ENCODE peak calls at places on chromosomes 4 and X, in nine cellular contexts. Z is Karpas-422, O is PC-3, A is mammary epithelial cell, G is left ventricle myocardium inferior, Q is sigmoid colon, L is H9, K is neuronal stem cell, N is heart left ventricle. D is an unnamed sample.

GRCh38 chr4:38094419-38094818 is 134.2 kb downstream of the PTTG2 start:
- DNase-seq in Q (no peak), L (peak; percentile 40), O (no peak), Z (no peak), N (no peak), G (no peak), K (no peak), A (no peak), D (peak; percentile 38)

GRCh38 chrX:20067709-20068315 is 48.9 kb downstream of the MAP7D2 start:
- DNase-seq in G (peak; percentile 72), N (peak; percentile 77), Z (peak; percentile 80), O (peak; percentile 74), A (peak; percentile 83), K (peak; percentile 9), Q (peak; percentile 89), L (no peak), D (peak; percentile 1)

GRCh38 chr4:185710487-185710995 is 101.5 kb downstream of the SORBS2 start:
- DNase-seq in N (no peak), K (no peak), G (no peak), Z (no peak), Q (no peak), O (peak; percentile 58), L (no peak), A (peak; percentile 93), D (no peak)

GRCh38 chr4:52982246-52982950 is 120.3 kb downstream of the RASL11B start:
- DNase-seq in N (no peak), K (peak; percentile 24), Q (no peak), G (no peak), A (peak; percentile 36), O (peak; percentile 66), Z (peak; percentile 53), L (no peak), D (peak; percentile 66)

GRCh38 chr4:77994194-77994721 is 62.9 kb upstream of the FRAS1 start:
- DNase-seq in L (peak; percentile 78), N (no peak), Q (no peak), K (peak; percentile 67), A (peak; percentile 47), G (no peak), Z (peak; percentile 72), O (peak; percentile 67), D (peak; percentile 96)

GRCh38 chr4:185665655-185666054 is 130.3 kb upstream of the PDLIM3 start:
- DNase-seq in K (no peak), L (no peak), Z (no peak), N (no peak), G (no peak), O (peak; percentile 26), A (no peak), Q (no peak), D (no peak)

GRCh38 chr4:145871209-145871608 is 67.4 kb downstream of the ZNF827 start:
- DNase-seq in G (no peak), Q (no peak), A (no peak), K (no peak), N (no peak), O (no peak), L (no peak), Z (no peak), D (no peak)

GRCh38 chr4:25568788-25569231 is 86.8 kb upstream of the SLC34A2 start:
- DNase-seq in A (no peak), O (no peak), Q (no peak), G (no peak), K (no peak), N (no peak), L (no peak), Z (no peak), D (no peak)

GRCh38 chr4:87559090-87559837 is 30.1 kb upstream of the SPARCL1 start:
- DNase-seq in A (no peak), Q (no peak), G (no peak), Z (peak; percentile 67), L (peak; percentile 58), N (no peak), K (peak; percentile 14), O (peak; percentile 20), D (peak; percentile 68)

GRCh38 chrX:41686788-41687187 is 2.0 kb upstream of the GPR34 start:
- DNase-seq in Q (no peak), G (no peak), L (no peak), N (no peak), A (no peak), O (no peak), Z (no peak), K (no peak), D (no peak)

GRCh38 chrX:101407167-101407747 is 468 bp downstream of the GLA start:
- DNase-seq in G (no peak), K (no peak), N (no peak), Z (peak; percentile 66), O (no peak), L (no peak), A (no peak), Q (no peak), D (no peak)

GRCh38 chrX:133580630-133581029 is 165.3 kb upstream of the GPC4 start:
- DNase-seq in G (no peak), A (no peak), Q (no peak), Z (no peak), O (peak; percentile 38), N (no peak), K (no peak), L (no peak), D (no peak)

GRCh38 chr4:156949373-156949814 is 22.2 kb downstream of the PDGFC start:
- DNase-seq in N (no peak), G (no peak), K (no peak), Z (no peak), L (no peak), A (peak; percentile 86), Q (no peak), O (peak; percentile 88), D (no peak)

GRCh38 chr4:156948133-156948532 is 23.5 kb downstream of the PDGFC start:
- DNase-seq in Q (no peak), N (no peak), K (no peak), A (no peak), O (no peak), Z (no peak), G (no peak), L (no peak), D (no peak)

GRCh38 chr4:156945532-156945931 is 26.1 kb downstream of the PDGFC start:
- DNase-seq in L (no peak), K (no peak), Q (no peak), O (peak; percentile 52), Z (no peak), A (peak; percentile 72), G (no peak), N (no peak), D (no peak)

GRCh38 chr4:156948738-156949137 is 22.9 kb downstream of the PDGFC start:
- DNase-seq in N (no peak), Z (no peak), A (no peak), G (no peak), K (no peak), O (no peak), L (no peak), Q (no peak), D (no peak)

DNA sequence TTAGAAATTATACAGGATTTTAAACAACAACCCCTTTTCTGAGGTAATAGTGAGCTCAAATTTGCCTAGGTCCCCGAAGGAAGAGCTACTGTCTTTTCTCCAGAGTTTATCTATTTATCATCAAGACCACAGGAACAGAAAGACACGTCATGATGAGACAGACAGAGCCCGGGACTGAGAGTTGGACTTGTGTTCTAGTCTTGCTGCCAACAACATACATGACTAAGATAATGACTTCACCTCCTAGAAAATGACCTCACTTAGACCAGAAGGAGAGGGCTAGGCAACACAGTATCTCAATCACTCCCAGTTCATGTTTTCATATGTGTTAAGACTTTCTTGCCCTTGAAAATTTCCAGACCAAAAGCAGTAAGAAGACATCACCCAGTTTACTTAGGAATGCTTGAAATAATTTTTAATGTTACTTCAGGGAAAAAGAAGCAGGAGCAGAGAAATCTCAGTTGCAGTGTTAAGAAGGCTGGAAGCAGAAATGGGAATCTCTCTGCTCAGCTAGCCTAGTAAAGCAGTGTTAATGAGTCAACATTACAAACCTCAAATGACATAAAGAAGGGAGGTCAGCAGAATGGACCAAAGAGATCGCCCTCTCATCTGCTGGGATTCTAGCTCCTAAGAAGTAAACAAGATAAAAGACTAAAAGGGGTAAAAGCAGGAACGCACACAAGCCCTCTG is 24.9 kb downstream of the PDGFC start:
- DNase-seq in G (no peak), O (peak; percentile 94), L (no peak), Q (peak; percentile 79), K (no peak), A (peak; percentile 98), N (no peak), Z (no peak), D (no peak)
- H3K4me1 ChIP-seq in G (peaks cover 94% of the 10 kb centered on the region), O (peaks cover 91% of the 10 kb centered on the region), L (no peaks in the 10 kb centered on the region), Q (peaks cover 95% of the 10 kb centered on the region), K (peaks cover 2% of the 10 kb centered on the region), A (peaks cover 48% of the 10 kb centered on the region), N (peaks cover 45% of the 10 kb centered on the region), Z (no peaks in the 10 kb centered on the region), D (peaks cover 6% of the 10 kb centered on the region)

GRCh38 chr4:153542835-153543234 is 76.7 kb downstream of the TMEM131L start:
- DNase-seq in G (no peak), Q (no peak), Z (peak; percentile 66), N (no peak), K (no peak), A (no peak), L (no peak), O (no peak), D (peak; percentile 67)
- H3K4me1 ChIP-seq in G (peaks cover 62% of the 10 kb centered on the region), Q (peaks cover 16% of the 10 kb centered on the region), Z (no peaks in the 10 kb centered on the region), N (peaks cover 44% of the 10 kb centered on the region), K (peaks cover 4% of the 10 kb centered on the region), A (peaks cover 18% of the 10 kb centered on the region), L (peaks cover 4% of the 10 kb centered on the region), O (no peaks in the 10 kb centered on the region), D (peaks cover 20% of the 10 kb centered on the region)

DNA sequence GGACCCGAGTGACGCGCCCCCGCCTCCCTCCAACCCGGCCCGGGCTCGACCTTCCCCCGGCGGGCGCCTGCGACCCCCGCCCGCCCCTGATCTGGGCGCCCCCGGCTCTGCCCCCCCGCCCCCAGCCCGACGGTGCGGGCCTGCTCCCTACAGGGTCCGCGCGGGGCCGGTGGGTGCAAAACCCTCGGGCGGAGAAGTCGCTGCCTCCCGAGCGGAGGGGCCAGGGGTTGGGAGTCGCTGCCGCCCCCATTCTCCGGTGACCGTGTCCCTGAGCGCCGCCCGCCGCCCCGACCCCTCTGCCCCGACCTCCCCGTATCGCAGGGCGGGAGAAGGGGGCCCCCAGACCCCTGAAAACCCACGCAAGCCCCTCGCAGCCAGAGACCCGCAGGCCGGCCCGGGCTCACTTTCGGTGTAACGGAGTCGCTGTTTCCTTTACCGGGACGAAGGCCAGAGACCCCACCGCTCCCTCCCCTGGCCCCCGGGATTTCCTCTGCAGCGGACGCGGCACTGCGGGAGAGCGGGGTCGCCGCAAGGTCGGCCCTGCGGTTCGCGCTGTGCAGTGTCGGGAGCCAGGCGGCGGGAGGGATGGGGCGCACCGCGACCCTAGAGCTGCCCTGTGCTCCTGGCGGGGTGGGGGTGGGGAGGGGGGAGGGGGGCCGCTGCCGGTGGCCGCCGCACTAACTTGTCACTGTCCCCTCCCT is 729 bp upstream of the CPLX1 start:
- DNase-seq in O (no peak), Q (peak; percentile 58), K (no peak), G (no peak), Z (no peak), L (peak; percentile 47), A (no peak), N (no peak), D (peak; percentile 75)
- H3K4me1 ChIP-seq in O (no peaks in the 10 kb centered on the region), Q (peaks cover 19% of the 10 kb centered on the region), K (peaks cover 2% of the 10 kb centered on the region), G (peaks cover 56% of the 10 kb centered on the region), Z (no peaks in the 10 kb centered on the region), L (no peaks in the 10 kb centered on the region), A (no peaks in the 10 kb centered on the region), N (peaks cover 5% of the 10 kb centered on the region), D (no peaks in the 10 kb centered on the region)

DNA sequence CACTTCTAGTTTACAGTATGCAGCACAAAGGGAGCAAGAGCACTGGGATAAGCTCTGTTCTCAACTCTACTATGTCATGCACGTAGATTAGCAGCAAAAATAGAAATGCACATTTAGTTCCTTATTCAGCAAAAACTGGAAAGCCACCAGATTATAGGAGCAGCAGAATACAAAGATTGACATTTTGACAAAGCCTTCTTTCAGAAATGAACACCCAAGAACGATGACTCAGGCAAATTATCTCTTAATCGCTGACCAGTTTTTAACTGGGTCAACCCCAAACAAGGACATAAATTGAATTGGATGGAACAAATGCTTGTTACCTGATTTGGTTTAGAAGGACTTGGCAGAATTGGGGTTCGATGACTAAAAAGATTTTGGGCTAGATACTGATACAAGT is 775.3 kb upstream of the HS3ST1 start:
- DNase-seq in L (no peak), O (peak; percentile 39), N (no peak), A (no peak), Z (no peak), K (no peak), Q (no peak), G (no peak), D (no peak)
- H3K4me1 ChIP-seq in L (no peaks in the 10 kb centered on the region), O (no peaks in the 10 kb centered on the region), N (no peaks in the 10 kb centered on the region), A (no peaks in the 10 kb centered on the region), Z (no peaks in the 10 kb centered on the region), K (no peaks in the 10 kb centered on the region), Q (no peaks in the 10 kb centered on the region), G (no peaks in the 10 kb centered on the region), D (no peaks in the 10 kb centered on the region)